ENCODE peak calls at places on chromosomes 3 and 15, in six cellular contexts. One of them, this sample, is unnamed.

GRCh38 chr3:197155039-197155438 is 125.4 kb upstream of the MELTF start:
- DNase-seq in dorsolateral prefrontal cortex: no peak
- DNase-seq in upper lobe of left lung: no peak
- DNase-seq in HFF-Myc: no peak
- DNase-seq in GM13976: no peak
- DNase-seq in A549: no peak
- DNase-seq in this sample: no peak

GRCh38 chr15:74770211-74770892 is 11.5 kb upstream of the CSK start:
- DNase-seq in dorsolateral prefrontal cortex: no peak
- DNase-seq in upper lobe of left lung: no peak
- DNase-seq in HFF-Myc: no peak
- DNase-seq in GM13976: no peak
- DNase-seq in A549: no peak
- DNase-seq in this sample: no peak

GRCh38 chr3:123083446-123084124 is 16.8 kb downstream of the PDIA5 start:
- DNase-seq in dorsolateral prefrontal cortex: no peak
- DNase-seq in upper lobe of left lung: no peak
- DNase-seq in HFF-Myc: no peak
- DNase-seq in GM13976: peak
- DNase-seq in A549: no peak
- DNase-seq in this sample: no peak

GRCh38 chr3:18680759-18681158 is 255.6 kb upstream of the SATB1 start:
- DNase-seq in dorsolateral prefrontal cortex: no peak
- DNase-seq in upper lobe of left lung: no peak
- DNase-seq in HFF-Myc: no peak
- DNase-seq in GM13976: no peak
- DNase-seq in A549: no peak
- DNase-seq in this sample: no peak

GRCh38 chr3:195180490-195181106 is 90.4 kb downstream of the XXYLT1 start:
- DNase-seq in dorsolateral prefrontal cortex: no peak
- DNase-seq in upper lobe of left lung: no peak
- DNase-seq in HFF-Myc: no peak
- DNase-seq in GM13976: no peak
- DNase-seq in A549: no peak
- DNase-seq in this sample: no peak

GRCh38 chr15:95208988-95209387 is 977.6 kb downstream of the MCTP2 start:
- DNase-seq in dorsolateral prefrontal cortex: no peak
- DNase-seq in upper lobe of left lung: no peak
- DNase-seq in HFF-Myc: peak
- DNase-seq in GM13976: no peak
- DNase-seq in A549: no peak
- DNase-seq in this sample: no peak

GRCh38 chr3:114441386-114441785 is 147.6 kb downstream of the TIGIT start:
- DNase-seq in dorsolateral prefrontal cortex: no peak
- DNase-seq in upper lobe of left lung: no peak
- DNase-seq in HFF-Myc: no peak
- DNase-seq in GM13976: no peak
- DNase-seq in A549: no peak
- DNase-seq in this sample: no peak

GRCh38 chr3:102060814-102061213 is 211.5 kb downstream of the NFKBIZ start:
- DNase-seq in dorsolateral prefrontal cortex: no peak
- DNase-seq in upper lobe of left lung: no peak
- DNase-seq in HFF-Myc: no peak
- DNase-seq in GM13976: peak
- DNase-seq in A549: peak
- DNase-seq in this sample: no peak

GRCh38 chr3:4596596-4596995 is 103.4 kb downstream of the ITPR1 start:
- DNase-seq in dorsolateral prefrontal cortex: no peak
- DNase-seq in upper lobe of left lung: no peak
- DNase-seq in HFF-Myc: peak
- DNase-seq in GM13976: no peak
- DNase-seq in A549: no peak
- DNase-seq in this sample: no peak

GRCh38 chr15:101710806-101711205 is 13.5 kb downstream of the TARS3 start:
- DNase-seq in dorsolateral prefrontal cortex: no peak
- DNase-seq in upper lobe of left lung: no peak
- DNase-seq in HFF-Myc: peak
- DNase-seq in GM13976: no peak
- DNase-seq in A549: no peak
- DNase-seq in this sample: no peak

GRCh38 chr3:99928758-99929408 is 111.2 kb downstream of the CMSS1 start:
- DNase-seq in dorsolateral prefrontal cortex: no peak
- DNase-seq in upper lobe of left lung: no peak
- DNase-seq in HFF-Myc: no peak
- DNase-seq in GM13976: no peak
- DNase-seq in A549: no peak
- DNase-seq in this sample: no peak
- TF ChIP-seq CTCF in dorsolateral prefrontal cortex: no peak
- TF ChIP-seq CTCF in upper lobe of left lung: no peak
- TF ChIP-seq CTCF in HFF-Myc: no peak
- TF ChIP-seq CTCF in GM13976: no peak
- TF ChIP-seq CTCF in A549: no peak
- TF ChIP-seq CTCF in this sample: no peak

DNA sequence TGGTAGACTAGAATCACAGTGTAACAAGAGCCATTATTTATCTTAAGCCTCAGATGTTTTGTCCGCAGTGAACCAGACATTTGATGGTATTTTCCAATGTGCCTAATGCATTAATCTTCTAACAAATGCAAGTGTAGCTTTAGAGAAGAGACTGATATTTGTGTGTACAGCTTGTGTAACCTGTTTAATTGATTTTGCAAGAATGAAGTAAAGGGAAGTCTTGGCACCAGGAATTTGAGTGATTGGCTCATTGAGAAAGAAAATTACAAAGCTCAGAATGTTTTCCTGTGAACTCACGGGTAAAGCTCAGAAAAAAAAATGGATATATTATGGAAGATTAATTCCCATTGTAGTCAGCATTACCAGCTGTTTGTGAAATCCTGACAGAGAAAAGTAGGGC is 155.7 kb downstream of the SV2B start:
- DNase-seq in dorsolateral prefrontal cortex: no peak
- DNase-seq in upper lobe of left lung: no peak
- DNase-seq in HFF-Myc: no peak
- DNase-seq in GM13976: no peak
- DNase-seq in A549: no peak
- DNase-seq in this sample: no peak
- TF ChIP-seq CTCF in dorsolateral prefrontal cortex: no peak
- TF ChIP-seq CTCF in upper lobe of left lung: no peak
- TF ChIP-seq CTCF in HFF-Myc: no peak
- TF ChIP-seq CTCF in GM13976: no peak
- TF ChIP-seq CTCF in A549: no peak
- TF ChIP-seq CTCF in this sample: no peak

GRCh38 chr15:81962438-81962837 is 83.4 kb downstream of the MEX3B start:
- DNase-seq in dorsolateral prefrontal cortex: no peak
- DNase-seq in upper lobe of left lung: no peak
- DNase-seq in HFF-Myc: no peak
- DNase-seq in GM13976: no peak
- DNase-seq in A549: no peak
- DNase-seq in this sample: no peak

GRCh38 chr15:81968691-81969090 is 77.1 kb downstream of the MEX3B start:
- DNase-seq in dorsolateral prefrontal cortex: no peak
- DNase-seq in upper lobe of left lung: no peak
- DNase-seq in HFF-Myc: no peak
- DNase-seq in GM13976: no peak
- DNase-seq in A549: no peak
- DNase-seq in this sample: no peak

GRCh38 chr15:81966628-81967027 is 79.2 kb downstream of the MEX3B start:
- DNase-seq in dorsolateral prefrontal cortex: no peak
- DNase-seq in upper lobe of left lung: no peak
- DNase-seq in HFF-Myc: no peak
- DNase-seq in GM13976: no peak
- DNase-seq in A549: no peak
- DNase-seq in this sample: no peak
- TF ChIP-seq CTCF in dorsolateral prefrontal cortex: no peak
- TF ChIP-seq CTCF in upper lobe of left lung: no peak
- TF ChIP-seq CTCF in HFF-Myc: no peak
- TF ChIP-seq CTCF in GM13976: no peak
- TF ChIP-seq CTCF in A549: no peak
- TF ChIP-seq CTCF in this sample: no peak

GRCh38 chr3:180980612-180981011 is 8.9 kb downstream of the DNAJC19 start:
- DNase-seq in dorsolateral prefrontal cortex: no peak
- DNase-seq in upper lobe of left lung: no peak
- DNase-seq in HFF-Myc: no peak
- DNase-seq in GM13976: no peak
- DNase-seq in A549: no peak
- DNase-seq in this sample: no peak

GRCh38 chr3:180979949-180980348 is 9.6 kb downstream of the DNAJC19 start:
- DNase-seq in dorsolateral prefrontal cortex: no peak
- DNase-seq in upper lobe of left lung: no peak
- DNase-seq in HFF-Myc: no peak
- DNase-seq in GM13976: no peak
- DNase-seq in A549: no peak
- DNase-seq in this sample: no peak

GRCh38 chr3:180977498-180977897 is 12.0 kb downstream of the DNAJC19 start:
- DNase-seq in dorsolateral prefrontal cortex: no peak
- DNase-seq in upper lobe of left lung: no peak
- DNase-seq in HFF-Myc: no peak
- DNase-seq in GM13976: no peak
- DNase-seq in A549: no peak
- DNase-seq in this sample: no peak

GRCh38 chr3:180983136-180983535 is 6.4 kb downstream of the DNAJC19 start:
- DNase-seq in dorsolateral prefrontal cortex: no peak
- DNase-seq in upper lobe of left lung: no peak
- DNase-seq in HFF-Myc: no peak
- DNase-seq in GM13976: no peak
- DNase-seq in A549: no peak
- DNase-seq in this sample: no peak

DNA sequence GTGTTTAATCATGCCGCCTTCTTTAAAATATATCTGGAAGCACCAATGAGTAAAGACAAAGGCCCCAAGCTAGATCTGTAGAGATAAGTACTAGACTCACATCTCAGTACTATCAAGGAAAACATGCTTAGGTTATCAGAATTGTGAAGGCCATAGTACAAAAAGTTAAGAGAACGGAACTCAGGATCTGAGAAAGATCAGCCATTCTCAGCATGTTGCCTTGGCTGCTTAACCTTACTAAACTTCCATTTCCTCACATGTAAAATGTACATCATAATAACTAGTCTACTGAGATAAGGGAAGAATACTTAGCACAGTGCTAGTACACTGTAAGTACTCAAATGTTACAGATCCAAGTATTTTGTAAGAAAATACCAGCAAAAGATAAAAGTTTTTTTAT is 7.6 kb downstream of the DNAJC19 start:
- DNase-seq in dorsolateral prefrontal cortex: no peak
- DNase-seq in upper lobe of left lung: no peak
- DNase-seq in HFF-Myc: no peak
- DNase-seq in GM13976: no peak
- DNase-seq in A549: no peak
- DNase-seq in this sample: no peak
- TF ChIP-seq CTCF in dorsolateral prefrontal cortex: no peak
- TF ChIP-seq CTCF in upper lobe of left lung: no peak
- TF ChIP-seq CTCF in HFF-Myc: no peak
- TF ChIP-seq CTCF in GM13976: no peak
- TF ChIP-seq CTCF in A549: no peak
- TF ChIP-seq CTCF in this sample: no peak

GRCh38 chr15:31870336-31871158 is 159.8 kb upstream of the CHRNA7 start:
- DNase-seq in dorsolateral prefrontal cortex: peak
- DNase-seq in upper lobe of left lung: peak
- DNase-seq in HFF-Myc: peak
- DNase-seq in GM13976: peak
- DNase-seq in A549: peak
- DNase-seq in this sample: peak

GRCh38 chr15:31867536-31868442 is 162.5 kb upstream of the CHRNA7 start:
- DNase-seq in dorsolateral prefrontal cortex: no peak
- DNase-seq in upper lobe of left lung: peak
- DNase-seq in HFF-Myc: peak
- DNase-seq in GM13976: peak
- DNase-seq in A549: peak
- DNase-seq in this sample: peak

GRCh38 chr15:31871159-31871886 is 159.0 kb upstream of the CHRNA7 start:
- DNase-seq in dorsolateral prefrontal cortex: no peak
- DNase-seq in upper lobe of left lung: no peak
- DNase-seq in HFF-Myc: no peak
- DNase-seq in GM13976: peak
- DNase-seq in A549: no peak
- DNase-seq in this sample: no peak

GRCh38 chr15:31869640-31870335 is 160.5 kb upstream of the CHRNA7 start:
- DNase-seq in dorsolateral prefrontal cortex: no peak
- DNase-seq in upper lobe of left lung: no peak
- DNase-seq in HFF-Myc: no peak
- DNase-seq in GM13976: no peak
- DNase-seq in A549: no peak
- DNase-seq in this sample: no peak

DNA sequence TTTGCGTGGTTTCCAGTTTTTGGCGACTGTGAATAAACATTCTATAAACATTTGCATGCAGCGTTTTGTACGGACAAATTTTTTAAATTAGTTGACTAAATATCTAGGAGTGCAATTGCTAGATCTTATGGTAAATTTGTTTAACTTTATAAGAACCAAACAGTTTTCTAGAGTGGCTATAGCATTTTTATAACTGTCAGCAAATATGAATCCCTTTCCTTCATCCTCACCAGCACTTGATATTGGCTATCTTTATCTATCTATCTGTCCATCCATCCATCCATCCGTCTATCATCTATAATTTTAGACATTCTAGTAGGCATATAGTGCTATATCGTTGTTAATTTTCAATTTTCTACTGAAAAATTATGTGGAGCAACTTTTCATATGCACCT is 158.4 kb upstream of the CHRNA7 start:
- DNase-seq in dorsolateral prefrontal cortex: no peak
- DNase-seq in upper lobe of left lung: no peak
- DNase-seq in HFF-Myc: no peak
- DNase-seq in GM13976: no peak
- DNase-seq in A549: no peak
- DNase-seq in this sample: no peak
- TF ChIP-seq CTCF in dorsolateral prefrontal cortex: no peak
- TF ChIP-seq CTCF in upper lobe of left lung: no peak
- TF ChIP-seq CTCF in HFF-Myc: no peak
- TF ChIP-seq CTCF in GM13976: no peak
- TF ChIP-seq CTCF in A549: no peak
- TF ChIP-seq CTCF in this sample: no peak